ENCODE peak calls at places on chromosomes 7 and 10, in seven cellular contexts. H, D, N, Q, F, K and E are unnamed samples.

GRCh38 chr10:14543048-14543903 is 212.6 kb upstream of the FRMD4A start:
- DNase-seq in H (no peak), D (peak), N (no peak), Q (peak), F (no peak), K (peak), E (no peak)

GRCh38 chr10:113849946-113850345 is 3.9 kb downstream of the DCLRE1A start:
- DNase-seq in H (no peak), D (no peak), N (no peak), Q (no peak), F (no peak), K (no peak), E (no peak)

GRCh38 chr7:22782616-22783232 is 39.9 kb downstream of the TOMM7 start:
- DNase-seq in H (peak), D (peak), N (peak), Q (peak), F (peak), K (peak), E (no peak)

GRCh38 chr7:79180533-79180932 is 272.9 kb downstream of the MAGI2 start:
- DNase-seq in H (no peak), D (no peak), N (no peak), Q (no peak), F (no peak), K (no peak), E (no peak)

GRCh38 chr7:100013328-100013676 is 2.1 kb upstream of the ZKSCAN1 start:
- DNase-seq in H (no peak), D (no peak), N (no peak), Q (no peak), F (peak), K (peak), E (no peak)

GRCh38 chr10:74418285-74418872 is 267.4 kb downstream of the ADK start:
- DNase-seq in H (peak), D (no peak), N (peak), Q (no peak), F (no peak), K (no peak), E (no peak)

GRCh38 chr7:50156746-50157145 is 63.7 kb upstream of the ZPBP start:
- DNase-seq in H (no peak), D (no peak), N (no peak), Q (no peak), F (no peak), K (no peak), E (no peak)

GRCh38 chr10:16393271-16393858 is 43.4 kb upstream of the PTER start:
- DNase-seq in H (no peak), D (no peak), N (no peak), Q (no peak), F (no peak), K (no peak), E (no peak)

GRCh38 chr7:97075928-97076327 is 41.6 kb upstream of the SDHAF3 start:
- DNase-seq in H (no peak), D (no peak), N (peak), Q (no peak), F (no peak), K (no peak), E (no peak)

GRCh38 chr10:131820626-131821025 is 80.2 kb upstream of the PPP2R2D start:
- DNase-seq in H (no peak), D (no peak), N (no peak), Q (no peak), F (no peak), K (no peak), E (no peak)

GRCh38 chr10:84196083-84196482 is 1.7 kb downstream of the CDHR1 start:
- DNase-seq in H (peak), D (no peak), N (no peak), Q (no peak), F (no peak), K (no peak), E (no peak)

GRCh38 chr10:119337223-119337622 is 129.9 kb downstream of the GRK5 start:
- DNase-seq in H (no peak), D (no peak), N (no peak), Q (no peak), F (no peak), K (no peak), E (no peak)

GRCh38 chr10:119207713-119208552 is 562 bp downstream of the GRK5 start:
- DNase-seq in H (no peak), D (no peak), N (peak), Q (peak), F (no peak), K (peak), E (no peak)

GRCh38 chr10:129605986-129606518 is 139.0 kb downstream of the MGMT start:
- DNase-seq in H (peak), D (no peak), N (no peak), Q (no peak), F (no peak), K (no peak), E (no peak)

GRCh38 chr7:116150588-116150987 is 59.8 kb upstream of the TES start:
- DNase-seq in H (no peak), D (no peak), N (no peak), Q (no peak), F (no peak), K (no peak), E (no peak)

GRCh38 chr10:118594392-118595063 is 920 bp downstream of the PRLHR start:
- DNase-seq in H (no peak), D (no peak), N (no peak), Q (peak), F (peak), K (peak), E (no peak)

GRCh38 chr10:106440767-106441166 is 723.7 kb downstream of the SORCS1 start:
- DNase-seq in H (no peak), D (no peak), N (no peak), Q (no peak), F (no peak), K (no peak), E (no peak)

GRCh38 chr10:123506455-123506854 is 159.7 kb upstream of the GPR26 start:
- DNase-seq in H (no peak), D (no peak), N (no peak), Q (no peak), F (no peak), K (no peak), E (no peak)

GRCh38 chr7:38675500-38676106 is 44.4 kb upstream of the AMPH start:
- DNase-seq in H (no peak), D (no peak), N (no peak), Q (no peak), F (no peak), K (no peak), E (no peak)

GRCh38 chr7:25149844-25150243 is 24.8 kb upstream of the CYCS start:
- DNase-seq in H (no peak), D (no peak), N (no peak), Q (no peak), F (no peak), K (no peak), E (no peak)